ENCODE peak calls at places on chromosomes 5 and 9, in four cellular contexts. M, V, L and B are unnamed samples.

GRCh38 chr5:149632311-149633251 is 51.3 kb downstream of the ARHGEF37 start:
- DNase-seq in V (peak), L (no peak), M (no peak), B (no peak)

GRCh38 chr9:134474058-134474370 is 147.8 kb downstream of the RXRA start:
- DNase-seq in V (no peak), L (no peak), M (peak), B (no peak)

GRCh38 chr9:77472646-77473045 is 175.5 kb downstream of the GNA14 start:
- DNase-seq in M (no peak), V (no peak), L (no peak), B (no peak)

GRCh38 chr9:113516840-113517577 is 53.5 kb downstream of the RGS3 start:
- DNase-seq in L (peak), M (no peak), V (no peak), B (no peak)

GRCh38 chr5:125835293-125836172 is 587.7 kb upstream of the GRAMD2B start:
- DNase-seq in L (peak), M (peak), V (peak), B (no peak)

GRCh38 chr5:179792612-179793469 is 945 bp upstream of the LTC4S start:
- DNase-seq in M (no peak), V (no peak), L (no peak), B (no peak)

GRCh38 chr5:138468133-138468965 is 3.1 kb downstream of the EGR1 start:
- DNase-seq in V (peak), M (no peak), L (no peak), B (no peak)

GRCh38 chr9:106296426-106296825 is 566.5 kb upstream of the ZNF462 start:
- DNase-seq in L (no peak), V (no peak), M (no peak), B (no peak)

GRCh38 chr9:37938121-37938906 is 34.4 kb upstream of the SLC25A51 start:
- DNase-seq in M (no peak), V (no peak), L (no peak), B (peak)

GRCh38 chr9:133754187-133754586 is 16.0 kb upstream of the SARDH start:
- DNase-seq in L (no peak), V (no peak), M (no peak), B (no peak)

GRCh38 chr5:36570268-36570667 is 36.1 kb upstream of the SLC1A3 start:
- DNase-seq in M (peak), V (peak), L (no peak), B (no peak)

GRCh38 chr9:32161720-32162119 is 222.7 kb upstream of the ACO1 start:
- DNase-seq in M (no peak), L (peak), V (no peak), B (no peak)